ENCODE peak calls at places on chromosomes 2 and 18, in six cellular contexts. R is RWPE2, A is hepatocyte, Z is PC-9, Q is H1, K is fibroblast of lung. O is an unnamed sample.

GRCh38 chr2:226578879-226579278 is 220.7 kb downstream of the IRS1 start:
- DNase-seq in R (no peak), A (no peak), Z (no peak), Q (no peak), K (peak), O (no peak)

GRCh38 chr2:181846359-181846758 is 45.2 kb upstream of the ITPRID2 start:
- DNase-seq in R (no peak), A (no peak), Z (no peak), Q (no peak), K (no peak), O (no peak)

GRCh38 chr18:68428026-68428425 is 286.9 kb downstream of the TMX3 start:
- DNase-seq in R (peak), A (peak), Z (no peak), Q (no peak), K (peak), O (peak)

GRCh38 chr2:65182570-65182969 is 45.1 kb upstream of the ACTR2 start:
- DNase-seq in R (no peak), A (no peak), Z (no peak), Q (no peak), K (no peak), O (no peak)

GRCh38 chr2:134718956-134719814 is at the start of gene TMEM163:
- DNase-seq in R (no peak), A (peak), Z (peak), Q (no peak), K (no peak), O (no peak)

GRCh38 chr2:16933355-16933754 is 267.7 kb upstream of the CYRIA start:
- DNase-seq in R (no peak), A (no peak), Z (no peak), Q (no peak), K (no peak), O (no peak)

GRCh38 chr2:16080516-16080915 is 140.2 kb downstream of the MYCN start:
- DNase-seq in R (no peak), A (no peak), Z (no peak), Q (no peak), K (no peak), O (no peak)

GRCh38 chr2:135043345-135043744 is 3.9 kb downstream of the MAP3K19 start:
- DNase-seq in R (no peak), A (no peak), Z (no peak), Q (no peak), K (no peak), O (no peak)

GRCh38 chr2:183162362-183162761 is 38.1 kb downstream of the NUP35 start:
- DNase-seq in R (no peak), A (no peak), Z (no peak), Q (no peak), K (peak), O (peak)

GRCh38 chr18:27005589-27005988 is 140.1 kb upstream of the AQP4 start:
- DNase-seq in R (no peak), A (peak), Z (no peak), Q (no peak), K (no peak), O (no peak)

GRCh38 chr2:221465776-221466175 is 106.3 kb downstream of the EPHA4 start:
- DNase-seq in R (no peak), A (no peak), Z (no peak), Q (no peak), K (no peak), O (no peak)

GRCh38 chr2:179538406-179538805 is 273.8 kb upstream of the SESTD1 start:
- DNase-seq in R (no peak), A (no peak), Z (no peak), Q (no peak), K (peak), O (no peak)

GRCh38 chr2:217907266-217907665 is 95.5 kb downstream of the TNS1 start:
- DNase-seq in R (no peak), A (no peak), Z (no peak), Q (no peak), K (no peak), O (no peak)

GRCh38 chr2:217905395-217905794 is 97.4 kb downstream of the TNS1 start:
- DNase-seq in R (no peak), A (no peak), Z (no peak), Q (no peak), K (no peak), O (no peak)

GRCh38 chr2:217904614-217904965 is 98.2 kb downstream of the TNS1 start:
- DNase-seq in R (no peak), A (no peak), Z (no peak), Q (no peak), K (no peak), O (no peak)

GRCh38 chr2:217906787-217907186 is 96.0 kb downstream of the TNS1 start:
- DNase-seq in R (no peak), A (no peak), Z (no peak), Q (no peak), K (peak), O (no peak)

DNA sequence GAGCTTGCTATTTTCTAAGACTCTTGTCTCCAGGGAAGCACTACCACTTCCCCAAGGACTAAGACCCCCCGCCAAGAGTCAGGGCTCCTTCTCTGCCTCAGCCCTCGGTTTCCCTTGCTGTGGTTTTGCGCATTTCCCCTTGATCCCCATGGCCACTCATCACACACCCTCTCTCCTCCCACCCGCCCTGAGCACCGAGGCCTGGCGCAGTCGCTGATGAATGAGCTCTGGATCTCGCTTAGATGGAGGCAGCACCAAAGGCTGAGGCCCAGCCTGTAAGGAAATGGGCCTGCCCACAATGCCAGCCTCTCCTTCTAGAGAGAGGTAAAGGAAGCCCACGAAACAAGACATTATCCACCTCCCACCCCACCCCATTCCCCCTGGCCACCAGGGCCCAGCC is 96.9 kb downstream of the TNS1 start:
- DNase-seq in R (no peak), A (no peak), Z (no peak), Q (no peak), K (no peak), O (no peak)
- H3K4me3 ChIP-seq in R (no peak), A (no peak), Z (no peak), Q (no peak), K (no peak), O (no peak)

GRCh38 chr2:172097557-172098131 is 5.1 kb downstream of the DLX2 start:
- DNase-seq in R (no peak), A (no peak), Z (no peak), Q (no peak), K (no peak), O (no peak)

GRCh38 chr2:172094319-172095145 is 8.2 kb downstream of the DLX2 start:
- DNase-seq in R (peak), A (no peak), Z (peak), Q (no peak), K (no peak), O (no peak)

GRCh38 chr2:172096661-172097547 is 5.8 kb downstream of the DLX2 start:
- DNase-seq in R (peak), A (peak), Z (peak), Q (no peak), K (no peak), O (no peak)

GRCh38 chr2:172095146-172095904 is 7.4 kb downstream of the DLX2 start:
- DNase-seq in R (peak), A (peak), Z (peak), Q (no peak), K (peak), O (peak)

GRCh38 chr2:172095905-172096660 is 6.6 kb downstream of the DLX2 start:
- DNase-seq in R (no peak), A (no peak), Z (peak), Q (no peak), K (no peak), O (no peak)
- TF ChIP-seq CTCF in R (peak), A (peak), Z (no peak), Q (no peak), K (no peak), O (peak)

DNA sequence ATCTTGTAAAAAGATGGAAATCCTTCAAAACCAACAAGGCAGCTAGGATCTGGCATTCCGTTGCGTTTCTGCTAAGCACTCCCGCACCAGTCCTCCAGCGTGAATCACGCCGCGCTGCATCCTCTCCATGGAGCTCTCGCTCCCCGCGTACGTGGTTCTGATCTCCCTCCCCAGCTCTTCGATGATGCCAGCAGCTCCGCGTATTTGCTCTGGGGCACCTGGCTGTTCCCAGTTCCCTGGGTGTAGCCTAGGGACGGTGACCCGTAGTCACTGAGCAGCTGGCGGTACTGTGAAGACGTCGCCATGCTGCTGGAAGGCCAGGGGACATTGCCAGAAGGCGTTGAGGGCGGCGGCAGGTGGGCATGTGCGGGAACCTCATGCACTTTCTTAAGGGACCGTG is 407.5 kb downstream of the RNF144A start:
- DNase-seq in R (no peak), A (no peak), Z (no peak), Q (no peak), K (no peak), O (no peak)
- H3K27ac ChIP-seq in R (no peak), A (no peak), Z (no peak), Q (no peak), K (no peak), O (no peak)

GRCh38 chr2:238169021-238169707 is 10.4 kb downstream of the ERFE start:
- DNase-seq in R (no peak), A (no peak), Z (no peak), Q (no peak), K (peak), O (peak)
- H3K4me3 ChIP-seq in R (no peak), A (no peak), Z (peak), Q (no peak), K (no peak), O (peak)

DNA sequence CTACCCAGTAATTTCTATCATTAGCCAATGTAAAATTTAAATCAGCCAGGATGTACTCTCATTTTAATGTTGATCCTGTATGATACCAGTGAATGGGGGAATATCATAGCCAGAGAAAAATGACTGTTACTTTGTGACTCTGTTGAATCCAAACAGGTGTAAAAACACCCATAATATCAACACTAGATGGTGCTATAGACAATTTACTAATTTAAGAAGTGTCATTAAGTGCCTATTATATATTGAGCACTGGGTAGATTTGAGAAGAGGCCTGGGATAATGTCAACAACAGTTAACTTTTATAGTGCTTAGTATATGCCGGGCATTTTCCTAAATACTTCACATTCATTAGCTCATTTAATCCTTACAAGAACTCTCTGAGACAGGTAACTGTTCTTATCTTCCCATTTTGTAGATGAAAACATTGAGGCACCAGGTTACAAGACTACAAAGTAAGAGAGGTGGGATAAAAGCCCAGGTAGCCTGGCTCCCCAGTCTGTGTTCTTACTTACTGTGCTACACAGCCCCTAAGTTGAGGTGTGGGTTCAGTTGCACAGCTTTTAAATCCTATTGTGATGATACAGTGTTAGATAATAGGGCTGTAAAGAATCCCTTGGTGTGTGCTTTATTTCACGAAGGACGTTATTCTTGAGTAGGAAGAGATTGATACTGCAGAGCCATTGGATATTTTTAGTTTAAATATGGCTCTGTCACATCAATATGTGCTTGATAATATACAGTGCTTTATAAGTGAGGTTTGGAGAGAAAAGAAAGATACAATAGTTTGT is 325.5 kb downstream of the AGPS start:
- DNase-seq in R (no peak), A (no peak), Z (no peak), Q (no peak), K (no peak), O (no peak)
- TF ChIP-seq CTCF in R (peak), A (peak), Z (peak), Q (no peak), K (no peak), O (no peak)

GRCh38 chr2:147649288-147649687 is 195.5 kb upstream of the ACVR2A start:
- DNase-seq in R (no peak), A (no peak), Z (no peak), Q (no peak), K (no peak), O (no peak)
- H3K27ac ChIP-seq in R (no peak), A (peak), Z (no peak), Q (no peak), K (no peak), O (no peak)

GRCh38 chr2:40680547-40680946 is 228.7 kb upstream of the SLC8A1 start:
- DNase-seq in R (no peak), A (no peak), Z (no peak), Q (no peak), K (peak), O (no peak)
- H3K4me3 ChIP-seq in R (no peak), A (no peak), Z (no peak), Q (no peak), K (peak), O (no peak)

GRCh38 chr2:119234021-119235019 is 10.7 kb downstream of the STEAP3 start:
- DNase-seq in R (no peak), A (peak), Z (no peak), Q (no peak), K (peak), O (no peak)
- TF ChIP-seq CTCF in R (peak), A (peak), Z (peak), Q (peak), K (no peak), O (peak)

GRCh38 chr2:211931314-211931713 is 607.3 kb downstream of the ERBB4 start:
- DNase-seq in R (no peak), A (no peak), Z (no peak), Q (no peak), K (no peak), O (no peak)
- H3K27ac ChIP-seq in R (no peak), A (no peak), Z (no peak), Q (no peak), K (no peak), O (no peak)